ENCODE peak calls at places on chromosomes 11 and 22, in eight cellular contexts. Y, S, N, L, T, D, M and H are unnamed samples.

GRCh38 chr22:29096736-29097669 is 24.2 kb downstream of the KREMEN1 start:
- DNase-seq in Y (peak; percentile 31), S (no peak), N (no peak), L (peak; percentile 31), T (peak; percentile 22), D (no peak), M (no peak), H (peak; percentile 36)

GRCh38 chr11:84465040-84465439 is 1162.1 kb downstream of the DLG2 start:
- DNase-seq in Y (no peak), S (no peak), N (no peak), L (no peak), T (no peak), D (no peak), M (no peak), H (no peak)

GRCh38 chr11:126079640-126080205 is 17.1 kb upstream of the CDON start:
- DNase-seq in Y (no peak), S (no peak), N (no peak), L (no peak), T (no peak), D (no peak), M (no peak), H (no peak)

GRCh38 chr22:43897751-43898261 is 6.0 kb upstream of the PNPLA5 start:
- DNase-seq in Y (no peak), S (no peak), N (peak; percentile 59), L (no peak), T (no peak), D (no peak), M (peak; percentile 79), H (no peak)

GRCh38 chr11:132632641-132633124 is 899.6 kb downstream of the OPCML start:
- DNase-seq in Y (no peak), S (no peak), N (peak; percentile 97), L (no peak), T (no peak), D (no peak), M (peak; percentile 99), H (no peak)

GRCh38 chr22:43001271-43002197 is 13.4 kb downstream of the PACSIN2 start:
- DNase-seq in Y (no peak), S (peak; percentile 55), N (no peak), L (no peak), T (no peak), D (no peak), M (peak; percentile 49), H (no peak)

GRCh38 chr11:128195057-128195751 is 392.2 kb downstream of the ETS1 start:
- DNase-seq in Y (no peak), S (no peak), N (no peak), L (peak; percentile 10), T (no peak), D (peak; percentile 67), M (no peak), H (no peak)

GRCh38 chr22:44685384-44686056 is 16.5 kb upstream of the PRR5 start:
- DNase-seq in Y (no peak), S (no peak), N (peak; percentile 97), L (peak; percentile 85), T (peak; percentile 36), D (peak; percentile 86), M (peak; percentile 52), H (no peak)

GRCh38 chr11:60854140-60854846 is 1.5 kb downstream of the PTGDR2 start:
- DNase-seq in Y (no peak), S (no peak), N (no peak), L (no peak), T (no peak), D (no peak), M (no peak), H (no peak)

GRCh38 chr11:69493931-69494821 is 12.7 kb downstream of the LINC01488 start:
- DNase-seq in Y (no peak), S (no peak), N (no peak), L (no peak), T (no peak), D (no peak), M (no peak), H (no peak)

GRCh38 chr11:90133560-90134145 is 810 bp upstream of the NAALAD2 start:
- DNase-seq in Y (no peak), S (no peak), N (no peak), L (no peak), T (no peak), D (no peak), M (no peak), H (no peak)

GRCh38 chr11:42043312-42043711 is 583.9 kb upstream of the LRRC4C start:
- DNase-seq in Y (no peak), S (no peak), N (peak; percentile 72), L (no peak), T (no peak), D (no peak), M (peak; percentile 71), H (no peak)

GRCh38 chr11:112822478-112823274 is 138.5 kb upstream of the NCAM1 start:
- DNase-seq in Y (no peak), S (no peak), N (no peak), L (peak; percentile 39), T (no peak), D (no peak), M (no peak), H (no peak)

GRCh38 chr22:23094695-23095466 is 24.6 kb downstream of the GNAZ start:
- DNase-seq in Y (no peak), S (no peak), N (no peak), L (no peak), T (no peak), D (no peak), M (no peak), H (no peak)

GRCh38 chr11:34214961-34215805 is 109.8 kb downstream of the NAT10 start:
- DNase-seq in Y (no peak), S (no peak), N (peak; percentile 97), L (peak; percentile 68), T (no peak), D (no peak), M (peak; percentile 58), H (no peak)

GRCh38 chr11:13303668-13304649 is 26.4 kb downstream of the BMAL1 start:
- DNase-seq in Y (no peak), S (no peak), N (no peak), L (peak; percentile 21), T (no peak), D (no peak), M (no peak), H (no peak)

GRCh38 chr22:25823276-25823675 is 81.3 kb downstream of the MYO18B start:
- DNase-seq in Y (no peak), S (no peak), N (no peak), L (no peak), T (no peak), D (no peak), M (no peak), H (no peak)

GRCh38 chr11:66063900-66064299 is 6.2 kb upstream of the PACS1 start:
- DNase-seq in Y (no peak), S (no peak), N (no peak), L (no peak), T (no peak), D (no peak), M (no peak), H (no peak)

GRCh38 chr11:120637131-120637530 is 125.6 kb downstream of the GRIK4 start:
- DNase-seq in Y (no peak), S (no peak), N (no peak), L (no peak), T (no peak), D (no peak), M (no peak), H (no peak)
- H3K27me3 ChIP-seq in Y (peaks cover 7% of the 10 kb centered on the region), S (no peaks in the 10 kb centered on the region), N (no peaks in the 10 kb centered on the region), L (no peaks in the 10 kb centered on the region), T (no peaks in the 10 kb centered on the region), D (no peaks in the 10 kb centered on the region), M (no peaks in the 10 kb centered on the region), H (no peaks in the 10 kb centered on the region)

GRCh38 chr11:96157517-96157873 is 185.5 kb downstream of the MAML2 start:
- DNase-seq in Y (no peak), S (no peak), N (no peak), L (no peak), T (no peak), D (no peak), M (no peak), H (no peak)
- H3K27ac ChIP-seq in Y (no peak overlapping the region), S (no peak overlapping the region), N (peak overlapping the region; percentile 92), L (peak overlapping the region; percentile 89), T (peak overlapping the region; percentile 59), D (no peak overlapping the region), M (peak overlapping the region; percentile 95), H (peak overlapping the region; percentile 79)

DNA sequence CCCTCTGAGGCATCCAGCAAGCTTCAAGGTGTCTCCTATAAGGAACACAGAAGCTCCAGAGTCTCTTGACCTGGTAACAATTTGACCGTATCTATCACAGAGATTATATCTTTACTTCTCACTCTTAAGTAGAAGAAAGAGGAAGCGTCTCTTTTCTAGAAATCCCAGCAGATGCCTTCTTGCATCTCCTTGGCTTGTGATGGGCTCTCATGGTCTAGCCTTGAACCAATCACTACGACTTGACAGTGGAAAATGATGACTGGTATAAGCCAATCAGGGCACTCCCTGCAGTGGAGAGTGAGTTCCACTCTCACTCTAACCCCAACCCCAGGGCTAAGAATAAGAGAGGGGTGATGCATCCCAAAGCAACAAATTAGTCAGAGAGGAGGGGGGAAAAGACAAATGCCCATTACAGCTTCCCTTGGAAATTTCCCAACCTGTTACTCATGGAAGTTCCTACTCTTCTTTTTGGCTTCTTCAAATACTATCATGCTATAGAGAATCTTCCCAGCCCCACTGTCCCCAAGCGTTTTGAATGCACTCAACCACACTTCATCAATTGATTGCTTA is 293.5 kb downstream of the MN1 start:
- DNase-seq in Y (no peak), S (no peak), N (peak; percentile 19), L (no peak), T (no peak), D (no peak), M (no peak), H (no peak)
- H3K27me3 ChIP-seq in Y (no peaks in the 10 kb centered on the region), S (no peaks in the 10 kb centered on the region), N (no peaks in the 10 kb centered on the region), L (no peaks in the 10 kb centered on the region), T (no peaks in the 10 kb centered on the region), D (no peaks in the 10 kb centered on the region), M (no peaks in the 10 kb centered on the region), H (no peaks in the 10 kb centered on the region)

GRCh38 chr11:73983764-73984543 is 1.3 kb upstream of the UCP2 start:
- DNase-seq in Y (no peak), S (no peak), N (no peak), L (no peak), T (no peak), D (peak; percentile 35), M (no peak), H (no peak)
- H3K27ac ChIP-seq in Y (peak overlapping the region; percentile 58), S (peak overlapping the region; percentile 85), N (no peak overlapping the region), L (peak overlapping the region; percentile 94), T (peak overlapping the region; percentile 90), D (peak overlapping the region; percentile 99), M (no peak overlapping the region), H (peak overlapping the region; percentile 94)

GRCh38 chr22:30823015-30823370 is 128.3 kb downstream of the OSBP2 start:
- DNase-seq in Y (peak; percentile 8), S (no peak), N (no peak), L (no peak), T (no peak), D (no peak), M (peak; percentile 26), H (no peak)
- H3K27me3 ChIP-seq in Y (peaks cover 67% of the 10 kb centered on the region), S (no peaks in the 10 kb centered on the region), N (no peaks in the 10 kb centered on the region), L (no peaks in the 10 kb centered on the region), T (no peaks in the 10 kb centered on the region), D (peaks cover 18% of the 10 kb centered on the region), M (peaks cover 9% of the 10 kb centered on the region), H (peaks cover 26% of the 10 kb centered on the region)

GRCh38 chr11:57497303-57498247 is 17.9 kb downstream of the SLC43A1 start:
- DNase-seq in Y (no peak), S (no peak), N (no peak), L (peak; percentile 62), T (peak; percentile 45), D (no peak), M (no peak), H (no peak)
- H3K27ac ChIP-seq in Y (no peak overlapping the region), S (no peak overlapping the region), N (no peak overlapping the region), L (no peak overlapping the region), T (peak overlapping the region; percentile 90), D (no peak overlapping the region), M (no peak overlapping the region), H (peak overlapping the region; percentile 92)